ENCODE peak calls at places on chromosomes 7 and 10, in six cellular contexts. H is AG09309, U is progenitor cell of endocrine pancreas, X is OCI-LY7, J is amniotic epithelial cell, F is cardiac muscle cell. V is an unnamed sample.

GRCh38 chr7:55130554-55131198 is 111.9 kb downstream of the EGFR start:
- DNase-seq in H (no peak), U (no peak), X (no peak), J (peak; percentile 94), F (no peak), V (no peak)

GRCh38 chr7:2193120-2193519 is 39.6 kb downstream of the MAD1L1 start:
- DNase-seq in H (no peak), U (no peak), X (no peak), J (no peak), F (no peak), V (no peak)

GRCh38 chr7:46459942-46460341 is 538.9 kb upstream of the IGFBP3 start:
- DNase-seq in H (no peak), U (no peak), X (no peak), J (peak; percentile 35), F (no peak), V (no peak)

GRCh38 chr7:1856161-1856965 is 186.3 kb downstream of the ELFN1 start:
- DNase-seq in H (no peak), U (no peak), X (no peak), J (no peak), F (no peak), V (no peak)

GRCh38 chr7:151271699-151272355 is 23.3 kb upstream of the SMARCD3 start:
- DNase-seq in H (no peak), U (no peak), X (peak; percentile 13), J (peak; percentile 73), F (no peak), V (no peak)

GRCh38 chr7:37349979-37350590 is 98.6 kb downstream of the ELMO1 start:
- DNase-seq in H (no peak), U (no peak), X (peak; percentile 38), J (no peak), F (no peak), V (no peak)

GRCh38 chr10:32190890-32191491 is 134.8 kb upstream of the KIF5B start:
- DNase-seq in H (no peak), U (no peak), X (peak; percentile 71), J (peak; percentile 35), F (peak; percentile 36), V (no peak)

GRCh38 chr10:122342293-122343134 is 32.0 kb upstream of the PLEKHA1 start:
- DNase-seq in H (peak; percentile 50), U (no peak), X (peak; percentile 77), J (peak; percentile 31), F (peak; percentile 51), V (no peak)

GRCh38 chr7:121032645-121033460 is 44.3 kb downstream of the CPED1 start:
- DNase-seq in H (no peak), U (no peak), X (no peak), J (peak; percentile 20), F (no peak), V (no peak)

GRCh38 chr7:134927723-134928122 is 58.6 kb upstream of the AGBL3 start:
- DNase-seq in H (no peak), U (no peak), X (no peak), J (no peak), F (no peak), V (no peak)

GRCh38 chr7:39248041-39248692 is 270.5 kb downstream of the POU6F2 start:
- DNase-seq in H (no peak), U (no peak), X (no peak), J (no peak), F (no peak), V (no peak)

GRCh38 chr7:1851731-1852531 is 181.9 kb downstream of the ELFN1 start:
- DNase-seq in H (no peak), U (no peak), X (no peak), J (no peak), F (no peak), V (no peak)

GRCh38 chr10:124285587-124286527 is 132.9 kb downstream of the OAT start:
- DNase-seq in H (no peak), U (no peak), X (peak; percentile 38), J (no peak), F (no peak), V (no peak)

GRCh38 chr10:76177945-76178344 is 746.5 kb downstream of the LRMDA start:
- DNase-seq in H (no peak), U (no peak), X (no peak), J (no peak), F (no peak), V (no peak)

GRCh38 chr7:132996581-132997242 is 85.2 kb downstream of the CHCHD3 start:
- DNase-seq in H (no peak), U (no peak), X (no peak), J (peak; percentile 38), F (no peak), V (no peak)

V was measured in HS-5.